ENCODE peak calls at places on chromosomes 7 and 10, in five cellular contexts. K, Z, P, L and D are unnamed samples. For H3K36me3, the result is how much of the 10 kb centered on the place peaks cover.

GRCh38 chr7:124031919-124032318 is 948 bp downstream of the TMEM229A start:
- DNase-seq in K (peak), Z (no peak), P (no peak), L (peak), D (no peak)

GRCh38 chr7:17989546-17989945 is 38.1 kb downstream of the PRPS1L1 start:
- DNase-seq in K (no peak), Z (no peak), P (no peak), L (no peak), D (no peak)

GRCh38 chr10:69498711-69499471 is 47.6 kb downstream of the TSPAN15 start:
- DNase-seq in K (no peak), Z (no peak), P (no peak), L (no peak), D (no peak)

GRCh38 chr7:14635955-14636354 is 266.6 kb downstream of the DGKB start:
- DNase-seq in K (no peak), Z (no peak), P (no peak), L (no peak), D (no peak)

GRCh38 chr7:155618708-155619633 is 25.5 kb upstream of the RBM33 start:
- DNase-seq in K (no peak), Z (no peak), P (no peak), L (no peak), D (no peak)

GRCh38 chr10:36681751-36682633 is 443.4 kb upstream of the ANKRD30A start:
- DNase-seq in K (no peak), Z (no peak), P (no peak), L (no peak), D (no peak)

GRCh38 chr7:50677279-50677996 is 105.3 kb downstream of the GRB10 start:
- DNase-seq in K (no peak), Z (no peak), P (no peak), L (no peak), D (no peak)

GRCh38 chr10:58641095-58641531 is 128.4 kb downstream of the BICC1 start:
- DNase-seq in K (no peak), Z (no peak), P (no peak), L (peak), D (no peak)

GRCh38 chr7:2403718-2404648 is 572 bp downstream of the CHST12 start:
- DNase-seq in K (no peak), Z (peak), P (no peak), L (peak), D (peak)

GRCh38 chr10:60155945-60156683 is 233.6 kb downstream of the ANK3 start:
- DNase-seq in K (no peak), Z (no peak), P (no peak), L (no peak), D (no peak)

GRCh38 chr7:1889556-1890181 is 219.6 kb downstream of the ELFN1 start:
- DNase-seq in K (no peak), Z (no peak), P (no peak), L (no peak), D (no peak)

GRCh38 chr7:93902777-93903423 is 3.5 kb upstream of the GNGT1 start:
- DNase-seq in K (no peak), Z (no peak), P (no peak), L (peak), D (no peak)

GRCh38 chr10:19833508-19833824 is 17.2 kb downstream of the PLXDC2 start:
- DNase-seq in K (no peak), Z (no peak), P (no peak), L (no peak), D (no peak)

GRCh38 chr7:13286916-13287315 is 599.5 kb downstream of the ARL4A start:
- DNase-seq in K (no peak), Z (no peak), P (no peak), L (no peak), D (no peak)

GRCh38 chr7:157479326-157479725 is 142.5 kb downstream of the DNAJB6 start:
- DNase-seq in K (no peak), Z (no peak), P (no peak), L (no peak), D (no peak)

GRCh38 chr7:96380111-96380512 is 58.2 kb upstream of the SLC25A13 start:
- DNase-seq in K (no peak), Z (no peak), P (no peak), L (peak), D (peak)

GRCh38 chr10:114307731-114308130 is 68.7 kb downstream of the VWA2 start:
- DNase-seq in K (no peak), Z (no peak), P (no peak), L (no peak), D (no peak)

GRCh38 chr7:151038951-151039849 is 9.1 kb upstream of the ASIC3 start:
- DNase-seq in K (no peak), Z (peak), P (peak), L (no peak), D (no peak)

GRCh38 chr7:19056305-19056704 is 61.1 kb downstream of the TWIST1 start:
- DNase-seq in K (no peak), Z (no peak), P (no peak), L (no peak), D (no peak)

GRCh38 chr10:96995851-96996250 is 163.8 kb downstream of the LCOR start:
- DNase-seq in K (no peak), Z (no peak), P (no peak), L (no peak), D (no peak)

GRCh38 chr7:100435401-100436304 is 644 bp downstream of the PPP1R35 start:
- DNase-seq in K (peak), Z (no peak), P (peak), L (peak), D (peak)

GRCh38 chr10:5887641-5888040 is 2.1 kb downstream of the ANKRD16 start:
- DNase-seq in K (no peak), Z (no peak), P (no peak), L (no peak), D (no peak)

DNA sequence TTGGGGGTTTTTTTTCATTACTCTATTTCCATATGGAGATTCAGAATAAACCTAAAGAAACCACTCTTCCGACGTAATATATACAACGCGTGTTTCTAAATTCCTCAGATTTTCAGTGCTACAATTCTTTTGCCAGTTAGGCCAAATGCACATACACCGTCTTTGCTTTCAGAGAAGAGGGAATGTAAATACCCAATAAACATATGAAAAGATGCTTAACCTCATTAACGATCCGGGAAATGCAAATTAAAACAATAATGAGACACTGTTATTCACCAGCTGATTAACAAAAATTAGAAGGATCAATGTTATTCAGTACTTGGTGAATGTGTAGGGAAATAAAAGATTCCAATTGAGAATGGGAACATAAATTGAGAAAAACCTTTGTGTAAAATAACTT is 56.8 kb downstream of the FGFR2 start:
- DNase-seq in K (no peak), Z (no peak), P (no peak), L (no peak), D (no peak)
- H3K36me3 ChIP-seq in K (under half), Z (under half), P (under half), L (under half), D (under half)

GRCh38 chr10:14905890-14906289 is 27.2 kb downstream of the SUV39H2 start:
- DNase-seq in K (no peak), Z (no peak), P (no peak), L (no peak), D (no peak)
- H3K36me3 ChIP-seq in K (under half), Z (under half), P (under half), L (half or more), D (half or more)

GRCh38 chr10:102735065-102735562 is 8.6 kb upstream of the WBP1L start:
- DNase-seq in K (no peak), Z (peak), P (no peak), L (peak), D (no peak)

GRCh38 chr10:102729090-102730026 is 14.4 kb upstream of the WBP1L start:
- DNase-seq in K (peak), Z (peak), P (peak), L (peak), D (peak)

GRCh38 chr10:102727037-102727818 is 12.8 kb downstream of the SFXN2 start:
- DNase-seq in K (no peak), Z (no peak), P (no peak), L (no peak), D (no peak)

GRCh38 chr10:102732661-102733060 is 11.1 kb upstream of the WBP1L start:
- DNase-seq in K (no peak), Z (no peak), P (no peak), L (no peak), D (no peak)

GRCh38 chr10:102731222-102731800 is 12.4 kb upstream of the WBP1L start:
- DNase-seq in K (no peak), Z (no peak), P (no peak), L (no peak), D (no peak)
- H3K36me3 ChIP-seq in K (under half), Z (under half), P (under half), L (under half), D (half or more)

DNA sequence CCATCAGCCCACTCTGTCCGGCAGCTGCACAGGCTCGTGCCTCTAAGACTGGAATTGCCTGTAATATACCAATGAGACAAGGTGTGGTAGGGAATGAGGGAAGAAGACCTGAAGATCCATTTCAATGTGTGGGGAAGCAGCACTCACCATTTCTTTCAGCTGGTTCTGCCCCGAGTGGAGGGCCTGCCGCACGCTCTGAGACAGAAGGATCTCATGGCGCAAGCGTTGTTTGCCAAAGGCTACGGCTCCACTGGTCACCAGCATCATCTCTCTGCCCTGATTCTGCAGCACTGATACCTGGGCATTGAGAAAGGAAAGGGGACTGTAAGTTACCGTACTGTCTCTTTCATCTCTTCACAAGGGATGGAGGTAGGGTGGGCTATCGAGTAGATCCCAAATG is 19.4 kb downstream of the ALDH18A1 start:
- DNase-seq in K (no peak), Z (no peak), P (no peak), L (no peak), D (no peak)
- H3K36me3 ChIP-seq in K (under half), Z (half or more), P (half or more), L (under half), D (half or more)

GRCh38 chr7:139598642-139599041 is 75.2 kb downstream of the CLEC2L start:
- DNase-seq in K (no peak), Z (no peak), P (no peak), L (no peak), D (no peak)
- H3K36me3 ChIP-seq in K (half or more), Z (half or more), P (half or more), L (under half), D (under half)

DNA sequence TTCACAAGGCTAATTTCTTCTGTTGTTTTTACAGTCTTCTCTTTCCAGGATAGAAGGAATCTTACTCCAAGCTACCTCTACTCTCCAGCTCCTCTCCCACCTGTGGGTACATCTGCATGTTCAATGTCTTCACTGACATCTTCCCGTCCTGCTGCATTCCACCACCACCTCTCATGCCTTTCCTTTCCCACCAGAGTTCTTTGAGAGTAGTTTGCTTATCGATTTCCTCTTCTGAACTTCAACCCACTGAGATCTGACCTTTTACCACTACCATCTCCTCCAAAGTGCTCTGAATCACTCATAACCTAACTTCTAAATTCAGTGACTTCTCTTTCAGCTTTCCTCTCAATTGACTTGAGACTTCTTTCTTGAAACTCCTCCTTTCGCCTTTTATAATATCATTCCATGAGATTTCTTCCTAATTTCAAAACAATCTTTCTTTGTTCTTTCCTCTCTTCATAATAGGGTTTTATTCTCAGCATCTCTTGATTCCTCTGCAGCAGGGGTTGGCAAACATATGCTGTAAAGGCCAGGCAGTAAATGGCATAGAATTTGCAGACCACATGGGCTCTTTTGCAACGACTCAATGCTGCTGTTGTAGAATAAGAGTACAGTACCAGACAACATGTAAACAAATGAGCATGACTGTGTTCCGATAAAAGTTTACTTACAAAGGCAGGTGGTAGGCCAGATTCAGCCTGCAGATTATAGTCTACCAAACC is 22.1 kb downstream of the ACSL5 start:
- DNase-seq in K (no peak), Z (no peak), P (no peak), L (no peak), D (no peak)
- H3K36me3 ChIP-seq in K (under half), Z (under half), P (under half), L (under half), D (under half)

GRCh38 chr7:135602304-135602703 is 44.6 kb downstream of the NUP205 start:
- DNase-seq in K (no peak), Z (no peak), P (no peak), L (no peak), D (no peak)
- H3K36me3 ChIP-seq in K (under half), Z (under half), P (half or more), L (under half), D (half or more)

GRCh38 chr7:4018917-4019316 is 663.2 kb upstream of the FOXK1 start:
- DNase-seq in K (no peak), Z (no peak), P (no peak), L (no peak), D (no peak)

GRCh38 chr7:4015996-4016395 is 666.1 kb upstream of the FOXK1 start:
- DNase-seq in K (no peak), Z (no peak), P (no peak), L (no peak), D (no peak)

GRCh38 chr7:4020086-4020485 is 662.0 kb upstream of the FOXK1 start:
- DNase-seq in K (no peak), Z (no peak), P (no peak), L (no peak), D (no peak)

GRCh38 chr7:4017081-4017480 is 665.0 kb upstream of the FOXK1 start:
- DNase-seq in K (no peak), Z (no peak), P (no peak), L (no peak), D (no peak)

DNA sequence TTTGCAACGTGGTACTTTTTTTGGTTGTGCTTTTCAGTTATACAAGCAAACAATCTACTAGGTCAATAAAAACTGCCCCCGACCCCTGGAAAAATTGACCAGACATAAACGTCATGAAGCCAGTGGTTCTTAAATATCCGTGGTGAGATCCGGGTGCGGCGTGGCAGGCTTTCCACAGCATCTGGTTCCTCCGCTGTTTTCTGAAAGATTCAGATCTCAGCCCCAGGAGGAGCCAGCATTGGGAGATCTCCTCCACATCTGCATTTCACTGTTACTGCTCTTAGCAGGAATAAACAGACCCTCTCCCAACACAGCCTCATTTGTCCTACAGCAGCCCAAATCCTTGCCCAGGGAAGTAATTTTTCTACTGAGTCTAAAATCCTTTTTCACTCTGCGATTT is 664.3 kb upstream of the FOXK1 start:
- DNase-seq in K (no peak), Z (no peak), P (no peak), L (no peak), D (no peak)
- H3K36me3 ChIP-seq in K (under half), Z (under half), P (under half), L (under half), D (under half)

GRCh38 chr10:70920519-70920918 is 32.2 kb upstream of the PCBD1 start:
- DNase-seq in K (no peak), Z (no peak), P (no peak), L (no peak), D (no peak)
- H3K36me3 ChIP-seq in K (under half), Z (under half), P (under half), L (under half), D (under half)

GRCh38 chr10:33211123-33211878 is 123.2 kb downstream of the NRP1 start:
- DNase-seq in K (no peak), Z (peak), P (no peak), L (no peak), D (no peak)

GRCh38 chr10:33214174-33214573 is 120.3 kb downstream of the NRP1 start:
- DNase-seq in K (peak), Z (no peak), P (no peak), L (no peak), D (no peak)

GRCh38 chr10:33212061-33212748 is 122.3 kb downstream of the NRP1 start:
- DNase-seq in K (no peak), Z (no peak), P (no peak), L (no peak), D (no peak)

GRCh38 chr10:33208166-33208565 is 126.3 kb downstream of the NRP1 start:
- DNase-seq in K (no peak), Z (no peak), P (no peak), L (no peak), D (no peak)

GRCh38 chr10:33209777-33210176 is 124.7 kb downstream of the NRP1 start:
- DNase-seq in K (no peak), Z (no peak), P (no peak), L (no peak), D (no peak)
- H3K36me3 ChIP-seq in K (under half), Z (under half), P (under half), L (under half), D (under half)